ENCODE peak calls at places on chromosome X, in eight cellular contexts. One of them, this sample, is unnamed. For H3K36me3, the result is how much of the 10 kb centered on the place peaks cover.

GRCh38 chrX:139816204-139816603 is 108.2 kb upstream of the MCF2 start:
- DNase-seq in brain microvascular endothelial cell: no peak
- DNase-seq in colonic mucosa: no peak
- DNase-seq in neural progenitor cell: no peak
- DNase-seq in OCI-LY7: no peak
- DNase-seq in suprapubic skin: no peak
- DNase-seq in kidney: no peak
- DNase-seq in upper lobe of left lung: no peak
- DNase-seq in this sample: no peak

GRCh38 chrX:2710041-2710471 is 19.0 kb downstream of the CD99 start:
- DNase-seq in brain microvascular endothelial cell: peak
- DNase-seq in colonic mucosa: no peak
- DNase-seq in neural progenitor cell: no peak
- DNase-seq in OCI-LY7: no peak
- DNase-seq in suprapubic skin: peak
- DNase-seq in kidney: no peak
- DNase-seq in upper lobe of left lung: no peak
- DNase-seq in this sample: no peak

GRCh38 chrX:130869239-130869638 is 33.8 kb downstream of the ENOX2 start:
- DNase-seq in brain microvascular endothelial cell: no peak
- DNase-seq in colonic mucosa: no peak
- DNase-seq in neural progenitor cell: no peak
- DNase-seq in OCI-LY7: no peak
- DNase-seq in suprapubic skin: no peak
- DNase-seq in kidney: no peak
- DNase-seq in upper lobe of left lung: no peak
- DNase-seq in this sample: no peak

GRCh38 chrX:134484039-134484438 is 24.1 kb downstream of the HPRT1 start:
- DNase-seq in brain microvascular endothelial cell: no peak
- DNase-seq in colonic mucosa: no peak
- DNase-seq in neural progenitor cell: peak
- DNase-seq in OCI-LY7: peak
- DNase-seq in suprapubic skin: no peak
- DNase-seq in kidney: no peak
- DNase-seq in upper lobe of left lung: no peak
- DNase-seq in this sample: no peak

GRCh38 chrX:71514367-71515038 is 18.4 kb upstream of the OGT start:
- DNase-seq in brain microvascular endothelial cell: no peak
- DNase-seq in colonic mucosa: no peak
- DNase-seq in neural progenitor cell: no peak
- DNase-seq in OCI-LY7: no peak
- DNase-seq in suprapubic skin: no peak
- DNase-seq in kidney: no peak
- DNase-seq in upper lobe of left lung: no peak
- DNase-seq in this sample: no peak

GRCh38 chrX:149453911-149454820 is 50.9 kb downstream of the IDS start:
- DNase-seq in brain microvascular endothelial cell: no peak
- DNase-seq in colonic mucosa: no peak
- DNase-seq in neural progenitor cell: no peak
- DNase-seq in OCI-LY7: no peak
- DNase-seq in suprapubic skin: no peak
- DNase-seq in kidney: no peak
- DNase-seq in upper lobe of left lung: no peak
- DNase-seq in this sample: no peak

GRCh38 chrX:150570512-150570911 is 2.1 kb downstream of the MTM1 start:
- DNase-seq in brain microvascular endothelial cell: no peak
- DNase-seq in colonic mucosa: no peak
- DNase-seq in neural progenitor cell: no peak
- DNase-seq in OCI-LY7: no peak
- DNase-seq in suprapubic skin: no peak
- DNase-seq in kidney: no peak
- DNase-seq in upper lobe of left lung: no peak
- DNase-seq in this sample: no peak

GRCh38 chrX:45980726-45981125 is 564.5 kb downstream of the ZNF674 start:
- DNase-seq in brain microvascular endothelial cell: peak
- DNase-seq in colonic mucosa: no peak
- DNase-seq in neural progenitor cell: no peak
- DNase-seq in OCI-LY7: no peak
- DNase-seq in suprapubic skin: no peak
- DNase-seq in kidney: no peak
- DNase-seq in upper lobe of left lung: no peak
- DNase-seq in this sample: no peak

GRCh38 chrX:137749282-137749681 is 183.4 kb downstream of the ZIC3 start:
- DNase-seq in brain microvascular endothelial cell: no peak
- DNase-seq in colonic mucosa: no peak
- DNase-seq in neural progenitor cell: peak
- DNase-seq in OCI-LY7: no peak
- DNase-seq in suprapubic skin: no peak
- DNase-seq in kidney: no peak
- DNase-seq in upper lobe of left lung: no peak
- DNase-seq in this sample: no peak

GRCh38 chrX:119189586-119189985 is 46.5 kb upstream of the PGRMC1 start:
- DNase-seq in brain microvascular endothelial cell: no peak
- DNase-seq in colonic mucosa: no peak
- DNase-seq in neural progenitor cell: no peak
- DNase-seq in OCI-LY7: no peak
- DNase-seq in suprapubic skin: no peak
- DNase-seq in kidney: peak
- DNase-seq in upper lobe of left lung: no peak
- DNase-seq in this sample: no peak

GRCh38 chrX:4674028-4674782 is 960.8 kb upstream of the PRKX start:
- DNase-seq in brain microvascular endothelial cell: no peak
- DNase-seq in colonic mucosa: no peak
- DNase-seq in neural progenitor cell: no peak
- DNase-seq in OCI-LY7: no peak
- DNase-seq in suprapubic skin: no peak
- DNase-seq in kidney: no peak
- DNase-seq in upper lobe of left lung: no peak
- DNase-seq in this sample: no peak

GRCh38 chrX:145213504-145213903 is 33.8 kb upstream of the SPANXN1 start:
- DNase-seq in brain microvascular endothelial cell: peak
- DNase-seq in colonic mucosa: no peak
- DNase-seq in neural progenitor cell: peak
- DNase-seq in OCI-LY7: peak
- DNase-seq in suprapubic skin: no peak
- DNase-seq in kidney: no peak
- DNase-seq in upper lobe of left lung: no peak
- DNase-seq in this sample: no peak

GRCh38 chrX:46072776-46073175 is 472.4 kb downstream of the ZNF674 start:
- DNase-seq in brain microvascular endothelial cell: no peak
- DNase-seq in colonic mucosa: no peak
- DNase-seq in neural progenitor cell: no peak
- DNase-seq in OCI-LY7: no peak
- DNase-seq in suprapubic skin: no peak
- DNase-seq in kidney: no peak
- DNase-seq in upper lobe of left lung: no peak
- DNase-seq in this sample: no peak

GRCh38 chrX:149540133-149540620 is 635 bp upstream of the EOLA1 start:
- DNase-seq in brain microvascular endothelial cell: peak
- DNase-seq in colonic mucosa: peak
- DNase-seq in neural progenitor cell: peak
- DNase-seq in OCI-LY7: peak
- DNase-seq in suprapubic skin: peak
- DNase-seq in kidney: peak
- DNase-seq in upper lobe of left lung: peak
- DNase-seq in this sample: peak

GRCh38 chrX:131792789-131793462 is 230.2 kb upstream of the STK26 start:
- DNase-seq in brain microvascular endothelial cell: peak
- DNase-seq in colonic mucosa: peak
- DNase-seq in neural progenitor cell: no peak
- DNase-seq in OCI-LY7: peak
- DNase-seq in suprapubic skin: no peak
- DNase-seq in kidney: peak
- DNase-seq in upper lobe of left lung: no peak
- DNase-seq in this sample: no peak

GRCh38 chrX:153645151-153645550 is 1.9 kb upstream of the DUSP9 start:
- DNase-seq in brain microvascular endothelial cell: no peak
- DNase-seq in colonic mucosa: no peak
- DNase-seq in neural progenitor cell: no peak
- DNase-seq in OCI-LY7: no peak
- DNase-seq in suprapubic skin: no peak
- DNase-seq in kidney: peak
- DNase-seq in upper lobe of left lung: no peak
- DNase-seq in this sample: no peak

GRCh38 chrX:145609951-145610511 is 207.6 kb upstream of the SLITRK2 start:
- DNase-seq in brain microvascular endothelial cell: peak
- DNase-seq in colonic mucosa: no peak
- DNase-seq in neural progenitor cell: no peak
- DNase-seq in OCI-LY7: no peak
- DNase-seq in suprapubic skin: no peak
- DNase-seq in kidney: no peak
- DNase-seq in upper lobe of left lung: no peak
- DNase-seq in this sample: no peak

GRCh38 chrX:41209853-41210252 is 124.1 kb upstream of the DDX3X start:
- DNase-seq in brain microvascular endothelial cell: no peak
- DNase-seq in colonic mucosa: no peak
- DNase-seq in neural progenitor cell: no peak
- DNase-seq in OCI-LY7: no peak
- DNase-seq in suprapubic skin: no peak
- DNase-seq in kidney: no peak
- DNase-seq in upper lobe of left lung: no peak
- DNase-seq in this sample: no peak
- H3K27ac ChIP-seq in brain microvascular endothelial cell: no peak
- H3K27ac ChIP-seq in colonic mucosa: no peak
- H3K27ac ChIP-seq in neural progenitor cell: no peak
- H3K27ac ChIP-seq in OCI-LY7: no peak
- H3K27ac ChIP-seq in suprapubic skin: no peak
- H3K27ac ChIP-seq in kidney: no peak
- H3K27ac ChIP-seq in upper lobe of left lung: no peak
- H3K27ac ChIP-seq in this sample: no peak

GRCh38 chrX:53547668-53548067 is 113.5 kb upstream of the HSD17B10 start:
- DNase-seq in brain microvascular endothelial cell: no peak
- DNase-seq in colonic mucosa: no peak
- DNase-seq in neural progenitor cell: no peak
- DNase-seq in OCI-LY7: no peak
- DNase-seq in suprapubic skin: no peak
- DNase-seq in kidney: no peak
- DNase-seq in upper lobe of left lung: no peak
- DNase-seq in this sample: no peak
- H3K36me3 ChIP-seq in brain microvascular endothelial cell: half or more
- H3K36me3 ChIP-seq in colonic mucosa: under half
- H3K36me3 ChIP-seq in neural progenitor cell: under half
- H3K36me3 ChIP-seq in OCI-LY7: half or more
- H3K36me3 ChIP-seq in suprapubic skin: half or more
- H3K36me3 ChIP-seq in kidney: under half
- H3K36me3 ChIP-seq in upper lobe of left lung: half or more
- H3K36me3 ChIP-seq in this sample: half or more

DNA sequence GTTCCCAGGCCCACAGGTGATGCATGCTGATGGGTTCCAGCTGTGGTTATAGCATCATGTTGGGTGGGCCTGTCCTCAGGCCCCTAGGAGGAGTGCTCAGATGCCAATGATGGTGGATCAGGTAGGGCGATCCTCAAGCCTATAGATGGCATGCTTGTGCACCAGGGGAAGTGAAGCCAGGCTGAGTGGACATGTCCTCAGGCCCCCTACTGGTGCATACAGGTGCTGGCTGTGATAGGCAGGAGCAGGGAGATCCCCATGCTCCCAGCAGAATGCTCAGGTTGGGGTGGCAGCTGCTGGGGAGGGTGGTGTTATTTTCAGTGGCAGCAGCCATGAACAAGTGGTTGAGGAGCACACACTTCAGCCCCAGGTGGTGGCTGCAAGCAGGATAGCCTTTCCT is 96.0 kb downstream of the SMARCA1 start:
- DNase-seq in brain microvascular endothelial cell: no peak
- DNase-seq in colonic mucosa: no peak
- DNase-seq in neural progenitor cell: no peak
- DNase-seq in OCI-LY7: no peak
- DNase-seq in suprapubic skin: no peak
- DNase-seq in kidney: peak
- DNase-seq in upper lobe of left lung: no peak
- DNase-seq in this sample: no peak
- TF ChIP-seq CTCF in brain microvascular endothelial cell: no peak
- TF ChIP-seq CTCF in colonic mucosa: no peak
- TF ChIP-seq CTCF in neural progenitor cell: no peak
- TF ChIP-seq CTCF in OCI-LY7: no peak
- TF ChIP-seq CTCF in suprapubic skin: no peak
- TF ChIP-seq CTCF in kidney: no peak
- TF ChIP-seq CTCF in upper lobe of left lung: no peak
- TF ChIP-seq CTCF in this sample: no peak

DNA sequence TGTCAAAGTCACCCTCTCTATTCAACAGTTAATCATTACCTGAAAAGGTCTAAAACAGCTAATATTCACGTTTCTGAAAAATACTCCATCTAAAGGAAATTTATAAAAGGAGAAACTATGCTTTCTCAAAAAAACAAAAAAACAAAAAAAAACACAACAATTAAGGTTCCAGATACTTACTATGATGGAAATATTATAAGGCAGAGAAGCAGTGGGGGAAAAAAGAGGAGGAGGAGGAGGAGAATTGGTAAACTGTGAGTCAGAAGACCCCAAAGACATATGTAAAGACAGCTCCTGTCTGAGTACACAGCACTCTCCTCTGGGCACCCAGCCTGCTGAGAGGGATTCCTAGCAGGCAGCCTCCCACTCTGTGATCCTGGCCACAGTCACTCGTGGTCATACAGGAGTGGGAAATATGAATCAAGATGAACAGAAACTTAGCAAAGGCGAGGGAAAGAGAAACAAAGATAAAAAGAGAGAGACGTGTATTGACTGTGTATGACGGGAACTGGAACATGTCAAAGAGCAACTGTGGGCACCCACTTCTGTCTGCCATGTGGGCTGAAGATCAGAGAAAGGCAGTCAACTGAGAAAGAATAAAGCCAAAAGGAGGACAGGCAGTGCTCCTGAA is 12.5 kb downstream of the KLHL15 start:
- DNase-seq in brain microvascular endothelial cell: no peak
- DNase-seq in colonic mucosa: no peak
- DNase-seq in neural progenitor cell: no peak
- DNase-seq in OCI-LY7: no peak
- DNase-seq in suprapubic skin: no peak
- DNase-seq in kidney: no peak
- DNase-seq in upper lobe of left lung: no peak
- DNase-seq in this sample: no peak
- H3K27ac ChIP-seq in brain microvascular endothelial cell: no peak
- H3K27ac ChIP-seq in colonic mucosa: no peak
- H3K27ac ChIP-seq in neural progenitor cell: no peak
- H3K27ac ChIP-seq in OCI-LY7: no peak
- H3K27ac ChIP-seq in suprapubic skin: no peak
- H3K27ac ChIP-seq in kidney: no peak
- H3K27ac ChIP-seq in upper lobe of left lung: no peak
- H3K27ac ChIP-seq in this sample: no peak

GRCh38 chrX:105210258-105210657 is 10.2 kb downstream of the TEX13A start:
- DNase-seq in brain microvascular endothelial cell: no peak
- DNase-seq in colonic mucosa: no peak
- DNase-seq in neural progenitor cell: no peak
- DNase-seq in OCI-LY7: no peak
- DNase-seq in suprapubic skin: no peak
- DNase-seq in kidney: no peak
- DNase-seq in upper lobe of left lung: no peak
- DNase-seq in this sample: no peak
- H3K36me3 ChIP-seq in brain microvascular endothelial cell: under half
- H3K36me3 ChIP-seq in colonic mucosa: under half
- H3K36me3 ChIP-seq in neural progenitor cell: under half
- H3K36me3 ChIP-seq in OCI-LY7: under half
- H3K36me3 ChIP-seq in suprapubic skin: under half
- H3K36me3 ChIP-seq in kidney: under half
- H3K36me3 ChIP-seq in upper lobe of left lung: under half
- H3K36me3 ChIP-seq in this sample: under half

DNA sequence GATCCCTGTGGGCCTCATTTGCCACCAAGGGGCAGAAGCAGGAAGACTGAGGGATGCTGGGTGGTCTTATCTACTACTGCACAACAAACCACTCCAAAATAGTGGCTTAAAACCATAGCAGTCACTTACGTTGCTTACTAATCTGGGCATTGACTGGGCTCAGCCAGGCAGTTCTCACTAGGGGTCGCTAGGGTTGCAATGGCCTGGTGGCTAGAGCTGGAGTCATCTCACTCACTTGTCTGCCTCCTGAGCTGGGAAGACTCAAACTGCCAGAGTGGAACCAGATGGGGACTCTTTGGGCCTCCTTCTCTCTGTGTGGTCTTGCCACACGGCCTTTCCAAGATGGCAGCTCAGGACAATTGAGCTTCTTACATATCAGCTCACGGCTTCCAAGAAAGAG is 216.3 kb upstream of the BCOR start:
- DNase-seq in brain microvascular endothelial cell: no peak
- DNase-seq in colonic mucosa: no peak
- DNase-seq in neural progenitor cell: peak
- DNase-seq in OCI-LY7: no peak
- DNase-seq in suprapubic skin: no peak
- DNase-seq in kidney: no peak
- DNase-seq in upper lobe of left lung: no peak
- DNase-seq in this sample: no peak
- TF ChIP-seq CTCF in brain microvascular endothelial cell: peak
- TF ChIP-seq CTCF in colonic mucosa: no peak
- TF ChIP-seq CTCF in neural progenitor cell: peak
- TF ChIP-seq CTCF in OCI-LY7: peak
- TF ChIP-seq CTCF in suprapubic skin: no peak
- TF ChIP-seq CTCF in kidney: peak
- TF ChIP-seq CTCF in upper lobe of left lung: no peak
- TF ChIP-seq CTCF in this sample: no peak

This sample was measured in lower lobe of right lung.